ENCODE peak calls at places on chromosomes 11 and 22, in ten cellular contexts. One of them, this sample, is unnamed.

GRCh38 chr22:32411388-32411787 is 659 bp downstream of the RTCB start:
- DNase-seq in HepG2: peak; percentile 27
- DNase-seq in stomach: no peak
- DNase-seq in SK-N-SH: peak; percentile 12
- DNase-seq in spleen: no peak
- DNase-seq in endothelial cell of umbilical vein: peak; percentile 50
- DNase-seq in GM12878: no peak
- DNase-seq in breast epithelium: no peak
- DNase-seq in HCT116: no peak
- DNase-seq in HL-60: no peak
- DNase-seq in this sample: no peak

GRCh38 chr11:83521647-83522596 is 235.8 kb upstream of the CCDC90B start:
- DNase-seq in breast epithelium: no peak
- DNase-seq in stomach: no peak
- DNase-seq in HCT116: no peak
- DNase-seq in GM12878: no peak
- DNase-seq in HepG2: peak; percentile 15
- DNase-seq in HL-60: no peak
- DNase-seq in endothelial cell of umbilical vein: no peak
- DNase-seq in SK-N-SH: peak; percentile 51
- DNase-seq in spleen: no peak
- DNase-seq in this sample: no peak

GRCh38 chr11:128194226-128194625 is 393.1 kb downstream of the ETS1 start:
- DNase-seq in SK-N-SH: no peak
- DNase-seq in endothelial cell of umbilical vein: peak; percentile 21
- DNase-seq in spleen: no peak
- DNase-seq in HL-60: no peak
- DNase-seq in breast epithelium: no peak
- DNase-seq in HCT116: no peak
- DNase-seq in HepG2: no peak
- DNase-seq in stomach: no peak
- DNase-seq in GM12878: no peak
- DNase-seq in this sample: no peak

GRCh38 chr11:130634981-130635473 is 186.6 kb downstream of the ADAMTS15 start:
- DNase-seq in HepG2: peak; percentile 14
- DNase-seq in HCT116: no peak
- DNase-seq in spleen: no peak
- DNase-seq in SK-N-SH: no peak
- DNase-seq in HL-60: no peak
- DNase-seq in stomach: no peak
- DNase-seq in breast epithelium: peak; percentile 4
- DNase-seq in endothelial cell of umbilical vein: peak; percentile 43
- DNase-seq in GM12878: no peak
- DNase-seq in this sample: no peak

GRCh38 chr11:93986716-93987115 is 34.4 kb upstream of the HEPHL1 start:
- DNase-seq in HCT116: peak; percentile 8
- DNase-seq in GM12878: no peak
- DNase-seq in endothelial cell of umbilical vein: no peak
- DNase-seq in breast epithelium: peak; percentile 18
- DNase-seq in stomach: peak; percentile 48
- DNase-seq in HL-60: no peak
- DNase-seq in HepG2: no peak
- DNase-seq in spleen: no peak
- DNase-seq in SK-N-SH: no peak
- DNase-seq in this sample: no peak

GRCh38 chr22:29587938-29588699 is 7.2 kb upstream of the NIPSNAP1 start:
- DNase-seq in GM12878: no peak
- DNase-seq in stomach: no peak
- DNase-seq in endothelial cell of umbilical vein: peak; percentile 42
- DNase-seq in SK-N-SH: no peak
- DNase-seq in HCT116: no peak
- DNase-seq in breast epithelium: no peak
- DNase-seq in HL-60: no peak
- DNase-seq in spleen: no peak
- DNase-seq in HepG2: peak; percentile 41
- DNase-seq in this sample: no peak

GRCh38 chr22:30870451-30871345 is 97.9 kb downstream of the MORC2 start:
- DNase-seq in stomach: no peak
- DNase-seq in SK-N-SH: peak; percentile 10
- DNase-seq in GM12878: no peak
- DNase-seq in HL-60: no peak
- DNase-seq in endothelial cell of umbilical vein: no peak
- DNase-seq in HCT116: no peak
- DNase-seq in breast epithelium: no peak
- DNase-seq in HepG2: no peak
- DNase-seq in spleen: peak; percentile 70
- DNase-seq in this sample: no peak

GRCh38 chr11:47388697-47389576 is 10.6 kb upstream of the SPI1 start:
- DNase-seq in HepG2: no peak
- DNase-seq in stomach: no peak
- DNase-seq in endothelial cell of umbilical vein: no peak
- DNase-seq in breast epithelium: peak; percentile 71
- DNase-seq in spleen: peak; percentile 93
- DNase-seq in GM12878: no peak
- DNase-seq in HCT116: no peak
- DNase-seq in SK-N-SH: no peak
- DNase-seq in HL-60: peak; percentile 89
- DNase-seq in this sample: no peak

GRCh38 chr22:49724893-49725489 is 102.7 kb downstream of the BRD1 start:
- DNase-seq in HL-60: peak; percentile 76
- DNase-seq in SK-N-SH: peak; percentile 93
- DNase-seq in HCT116: peak; percentile 10
- DNase-seq in spleen: peak; percentile 88
- DNase-seq in stomach: peak; percentile 40
- DNase-seq in HepG2: peak; percentile 15
- DNase-seq in breast epithelium: no peak
- DNase-seq in endothelial cell of umbilical vein: peak; percentile 52
- DNase-seq in GM12878: no peak
- DNase-seq in this sample: no peak

GRCh38 chr11:59769828-59770227 is 14.7 kb downstream of the STX3 start:
- DNase-seq in HepG2: no peak
- DNase-seq in SK-N-SH: no peak
- DNase-seq in HCT116: no peak
- DNase-seq in HL-60: no peak
- DNase-seq in GM12878: no peak
- DNase-seq in endothelial cell of umbilical vein: no peak
- DNase-seq in stomach: no peak
- DNase-seq in spleen: no peak
- DNase-seq in breast epithelium: no peak
- DNase-seq in this sample: no peak

GRCh38 chr11:111344032-111344431 is 35.0 kb downstream of the POU2AF1 start:
- DNase-seq in stomach: no peak
- DNase-seq in HL-60: no peak
- DNase-seq in spleen: no peak
- DNase-seq in endothelial cell of umbilical vein: no peak
- DNase-seq in SK-N-SH: no peak
- DNase-seq in breast epithelium: no peak
- DNase-seq in HepG2: no peak
- DNase-seq in HCT116: no peak
- DNase-seq in GM12878: no peak
- DNase-seq in this sample: no peak

GRCh38 chr11:69357458-69358397 is 63.8 kb downstream of the MYEOV start:
- DNase-seq in spleen: no peak
- DNase-seq in HL-60: no peak
- DNase-seq in GM12878: no peak
- DNase-seq in endothelial cell of umbilical vein: no peak
- DNase-seq in HCT116: no peak
- DNase-seq in stomach: peak; percentile 21
- DNase-seq in breast epithelium: no peak
- DNase-seq in HepG2: no peak
- DNase-seq in SK-N-SH: no peak
- DNase-seq in this sample: no peak

GRCh38 chr11:92830382-92831148 is 138.9 kb upstream of the MTNR1B start:
- DNase-seq in HCT116: no peak
- DNase-seq in spleen: no peak
- DNase-seq in GM12878: no peak
- DNase-seq in HL-60: no peak
- DNase-seq in breast epithelium: no peak
- DNase-seq in HepG2: no peak
- DNase-seq in stomach: no peak
- DNase-seq in SK-N-SH: no peak
- DNase-seq in endothelial cell of umbilical vein: no peak
- DNase-seq in this sample: no peak

GRCh38 chr11:108754901-108755625 is 90.2 kb downstream of the DDX10 start:
- DNase-seq in endothelial cell of umbilical vein: peak; percentile 18
- DNase-seq in stomach: no peak
- DNase-seq in GM12878: no peak
- DNase-seq in HL-60: no peak
- DNase-seq in HCT116: no peak
- DNase-seq in breast epithelium: no peak
- DNase-seq in SK-N-SH: no peak
- DNase-seq in HepG2: no peak
- DNase-seq in spleen: no peak
- DNase-seq in this sample: no peak

GRCh38 chr11:6757373-6757967 is 14.3 kb downstream of the OR2AG2 start:
- DNase-seq in SK-N-SH: peak; percentile 27
- DNase-seq in spleen: peak; percentile 65
- DNase-seq in HCT116: peak; percentile 32
- DNase-seq in endothelial cell of umbilical vein: peak; percentile 73
- DNase-seq in breast epithelium: no peak
- DNase-seq in HepG2: peak; percentile 44
- DNase-seq in stomach: peak; percentile 63
- DNase-seq in GM12878: no peak
- DNase-seq in HL-60: peak; percentile 55
- DNase-seq in this sample: peak; percentile 62

GRCh38 chr11:67499808-67500793 is 5.1 kb downstream of the PITPNM1 start:
- DNase-seq in HL-60: no peak
- DNase-seq in GM12878: no peak
- DNase-seq in HepG2: no peak
- DNase-seq in breast epithelium: no peak
- DNase-seq in stomach: no peak
- DNase-seq in SK-N-SH: no peak
- DNase-seq in spleen: peak; percentile 72
- DNase-seq in HCT116: no peak
- DNase-seq in endothelial cell of umbilical vein: no peak
- DNase-seq in this sample: no peak
- H3K4me3 ChIP-seq in HL-60: no peak overlapping the region
- H3K4me3 ChIP-seq in GM12878: no peak overlapping the region
- H3K4me3 ChIP-seq in HepG2: no peak overlapping the region
- H3K4me3 ChIP-seq in breast epithelium: no peak overlapping the region
- H3K4me3 ChIP-seq in stomach: no peak overlapping the region
- H3K4me3 ChIP-seq in SK-N-SH: no peak overlapping the region
- H3K4me3 ChIP-seq in spleen: no peak overlapping the region
- H3K4me3 ChIP-seq in HCT116: no peak overlapping the region
- H3K4me3 ChIP-seq in endothelial cell of umbilical vein: no peak overlapping the region
- H3K4me3 ChIP-seq in this sample: no peak overlapping the region

DNA sequence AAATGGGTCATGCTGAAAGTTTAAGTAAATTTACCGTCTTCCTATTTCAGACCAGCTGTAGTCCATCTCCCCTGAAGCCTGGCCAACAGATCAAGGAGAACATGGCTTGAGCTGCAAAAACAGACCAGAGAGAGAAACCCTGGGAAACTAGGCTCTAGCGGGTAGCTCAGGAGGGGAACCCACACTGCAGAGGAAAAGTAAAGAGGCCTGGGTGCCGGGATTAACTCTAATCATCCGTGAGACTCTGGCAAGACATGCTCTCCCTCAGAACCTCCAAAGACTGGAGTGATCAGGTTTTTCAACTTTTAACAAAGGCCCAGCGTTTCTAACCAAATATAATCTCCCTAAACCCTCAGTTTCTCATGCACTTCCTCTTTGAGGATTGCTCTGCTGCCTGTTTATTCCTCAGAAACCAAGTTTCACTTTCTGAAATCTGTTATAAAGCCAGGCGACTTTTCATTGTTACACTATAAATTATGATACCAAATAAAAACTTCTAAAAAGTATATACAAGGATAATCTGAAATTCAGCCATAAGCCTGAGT is 67.4 kb downstream of the GAB2 start:
- DNase-seq in endothelial cell of umbilical vein: peak; percentile 34
- DNase-seq in breast epithelium: no peak
- DNase-seq in SK-N-SH: no peak
- DNase-seq in GM12878: peak; percentile 25
- DNase-seq in HepG2: no peak
- DNase-seq in spleen: no peak
- DNase-seq in HCT116: no peak
- DNase-seq in stomach: no peak
- DNase-seq in HL-60: peak; percentile 53
- DNase-seq in this sample: no peak
- TF ChIP-seq POLR2AphosphoS5 in endothelial cell of umbilical vein: no peak
- TF ChIP-seq POLR2AphosphoS5 in breast epithelium: no peak
- TF ChIP-seq POLR2AphosphoS5 in SK-N-SH: no peak
- TF ChIP-seq POLR2AphosphoS5 in GM12878: no peak
- TF ChIP-seq POLR2AphosphoS5 in HepG2: no peak
- TF ChIP-seq POLR2AphosphoS5 in spleen: no peak
- TF ChIP-seq POLR2AphosphoS5 in HCT116: no peak
- TF ChIP-seq POLR2AphosphoS5 in stomach: no peak
- TF ChIP-seq POLR2AphosphoS5 in HL-60: no peak
- TF ChIP-seq POLR2AphosphoS5 in this sample: no peak

DNA sequence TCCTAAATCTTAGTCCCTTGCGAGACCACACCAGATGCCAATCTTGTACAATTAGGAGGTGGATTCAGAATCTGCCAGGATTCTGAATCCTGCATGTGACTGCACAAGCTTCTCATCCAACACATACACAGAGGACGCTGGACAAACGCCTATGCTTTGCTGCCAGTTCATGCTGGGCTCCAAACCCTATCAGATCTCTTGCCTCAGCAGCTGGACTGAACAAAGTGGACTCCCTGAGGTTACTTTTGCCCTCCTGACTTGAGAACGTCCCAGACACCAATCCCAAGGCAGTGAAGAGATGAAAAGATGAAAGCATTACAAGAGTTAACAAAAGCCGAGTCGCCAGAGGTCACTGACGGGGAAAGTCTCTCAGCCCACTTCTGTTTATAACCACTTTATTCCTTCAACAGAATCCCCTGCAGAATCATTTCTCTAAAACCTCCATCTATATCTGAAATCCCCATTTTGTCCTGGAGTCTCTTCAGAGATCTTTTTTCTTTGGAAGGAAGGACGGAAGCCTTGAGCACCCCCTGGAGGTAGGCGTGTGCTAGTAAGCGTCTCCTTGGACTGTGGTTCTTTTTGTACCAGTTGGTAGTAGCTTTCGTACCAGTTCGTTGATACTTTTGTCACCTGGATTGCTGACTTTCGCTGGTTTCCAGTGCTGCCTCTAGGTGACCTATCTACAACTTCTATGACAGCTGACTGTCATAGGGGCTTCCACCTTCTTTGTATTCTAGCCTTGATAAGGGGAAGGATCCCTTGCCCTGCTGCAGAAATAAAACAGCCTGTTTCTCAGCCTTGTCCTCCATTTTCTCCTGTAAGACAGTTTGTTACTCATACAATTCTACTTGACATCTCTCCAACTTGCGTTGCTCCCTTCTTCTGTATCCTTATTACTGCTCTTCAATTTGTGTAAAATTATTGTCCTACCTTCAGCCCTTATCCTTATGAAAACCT is 26.1 kb upstream of the EED start:
- DNase-seq in HL-60: peak; percentile 72
- DNase-seq in HepG2: peak; percentile 64
- DNase-seq in stomach: peak; percentile 64
- DNase-seq in SK-N-SH: peak; percentile 70
- DNase-seq in HCT116: peak; percentile 66
- DNase-seq in breast epithelium: no peak
- DNase-seq in endothelial cell of umbilical vein: peak; percentile 82
- DNase-seq in spleen: peak; percentile 76
- DNase-seq in GM12878: peak; percentile 76
- DNase-seq in this sample: peak; percentile 42
- H3K4me3 ChIP-seq in HL-60: no peak overlapping the region
- H3K4me3 ChIP-seq in HepG2: peak overlapping the region; percentile 24
- H3K4me3 ChIP-seq in stomach: peak overlapping the region; percentile 33
- H3K4me3 ChIP-seq in SK-N-SH: no peak overlapping the region
- H3K4me3 ChIP-seq in HCT116: peak overlapping the region; percentile 28
- H3K4me3 ChIP-seq in breast epithelium: no peak overlapping the region
- H3K4me3 ChIP-seq in endothelial cell of umbilical vein: no peak overlapping the region
- H3K4me3 ChIP-seq in spleen: no peak overlapping the region
- H3K4me3 ChIP-seq in GM12878: peak overlapping the region; percentile 20
- H3K4me3 ChIP-seq in this sample: peak overlapping the region; percentile 13

GRCh38 chr22:17198188-17199130 is 20.8 kb downstream of the ADA2 start:
- DNase-seq in HL-60: no peak
- DNase-seq in stomach: no peak
- DNase-seq in GM12878: no peak
- DNase-seq in HepG2: no peak
- DNase-seq in SK-N-SH: no peak
- DNase-seq in HCT116: no peak
- DNase-seq in breast epithelium: no peak
- DNase-seq in endothelial cell of umbilical vein: no peak
- DNase-seq in spleen: no peak
- DNase-seq in this sample: no peak
- TF ChIP-seq POLR2AphosphoS5 in HL-60: no peak
- TF ChIP-seq POLR2AphosphoS5 in stomach: no peak
- TF ChIP-seq POLR2AphosphoS5 in GM12878: no peak
- TF ChIP-seq POLR2AphosphoS5 in HepG2: no peak
- TF ChIP-seq POLR2AphosphoS5 in SK-N-SH: no peak
- TF ChIP-seq POLR2AphosphoS5 in HCT116: no peak
- TF ChIP-seq POLR2AphosphoS5 in breast epithelium: no peak
- TF ChIP-seq POLR2AphosphoS5 in endothelial cell of umbilical vein: no peak
- TF ChIP-seq POLR2AphosphoS5 in spleen: no peak
- TF ChIP-seq POLR2AphosphoS5 in this sample: no peak